ENCODE peak calls at places on chromosomes 5 and 9, in four cellular contexts. One of them, this sample, is unnamed.

GRCh38 chr9:32877103-32877502 is 93.8 kb downstream of the TMEM215 start:
- DNase-seq in GM10248: no peak
- DNase-seq in lower lobe of right lung: no peak
- DNase-seq in GM12865: no peak
- DNase-seq in this sample: no peak

GRCh38 chr9:21679432-21679831 is 123.0 kb upstream of the MTAP start:
- DNase-seq in GM10248: no peak
- DNase-seq in GM12865: no peak
- DNase-seq in lower lobe of right lung: no peak
- DNase-seq in this sample: no peak

GRCh38 chr9:21974542-21975409 is 19.4 kb downstream of the CDKN2A start:
- DNase-seq in GM12865: peak
- DNase-seq in GM10248: peak
- DNase-seq in lower lobe of right lung: no peak
- DNase-seq in this sample: peak

GRCh38 chr5:10243660-10244240 is 5.9 kb downstream of the ATPSCKMT start:
- DNase-seq in GM12865: no peak
- DNase-seq in lower lobe of right lung: no peak
- DNase-seq in GM10248: no peak
- DNase-seq in this sample: no peak

GRCh38 chr9:8857330-8858249 is 1058.0 kb upstream of the DMAC1 start:
- DNase-seq in lower lobe of right lung: peak
- DNase-seq in GM10248: peak
- DNase-seq in GM12865: no peak
- DNase-seq in this sample: peak

GRCh38 chr9:2257530-2257929 is 242.4 kb downstream of the SMARCA2 start:
- DNase-seq in GM10248: no peak
- DNase-seq in lower lobe of right lung: no peak
- DNase-seq in GM12865: no peak
- DNase-seq in this sample: no peak

GRCh38 chr9:36151306-36152210 is 15.0 kb downstream of the GLIPR2 start:
- DNase-seq in GM10248: peak
- DNase-seq in lower lobe of right lung: peak
- DNase-seq in GM12865: peak
- DNase-seq in this sample: peak

GRCh38 chr5:132468665-132469379 is 21.8 kb downstream of the IRF1 start:
- DNase-seq in lower lobe of right lung: no peak
- DNase-seq in GM10248: no peak
- DNase-seq in GM12865: no peak
- DNase-seq in this sample: no peak

GRCh38 chr9:108640211-108640610 is 215.6 kb downstream of the ACTL7B start:
- DNase-seq in lower lobe of right lung: no peak
- DNase-seq in GM12865: no peak
- DNase-seq in GM10248: no peak
- DNase-seq in this sample: no peak

GRCh38 chr5:42889311-42889933 is 77.7 kb upstream of the SELENOP start:
- DNase-seq in lower lobe of right lung: peak
- DNase-seq in GM10248: peak
- DNase-seq in GM12865: peak
- DNase-seq in this sample: peak

GRCh38 chr5:142097681-142098080 is 10.9 kb upstream of the NDFIP1 start:
- DNase-seq in GM10248: no peak
- DNase-seq in lower lobe of right lung: no peak
- DNase-seq in GM12865: no peak
- DNase-seq in this sample: peak

GRCh38 chr5:31270396-31270795 is 76.9 kb downstream of the CDH6 start:
- DNase-seq in lower lobe of right lung: no peak
- DNase-seq in GM12865: no peak
- DNase-seq in GM10248: no peak
- DNase-seq in this sample: no peak

GRCh38 chr5:149963722-149964121 is 3.2 kb downstream of the SLC26A2 start:
- DNase-seq in GM10248: no peak
- DNase-seq in GM12865: no peak
- DNase-seq in lower lobe of right lung: no peak
- DNase-seq in this sample: no peak

GRCh38 chr9:105475302-105475701 is 27.5 kb downstream of the FSD1L start:
- DNase-seq in GM10248: no peak
- DNase-seq in GM12865: peak
- DNase-seq in lower lobe of right lung: no peak
- DNase-seq in this sample: no peak

GRCh38 chr5:36242534-36243144 is 914 bp upstream of the NADK2 start:
- DNase-seq in GM10248: no peak
- DNase-seq in lower lobe of right lung: no peak
- DNase-seq in GM12865: peak
- DNase-seq in this sample: peak

GRCh38 chr5:176697929-176698520 is 50.7 kb downstream of the TSPAN17 start:
- DNase-seq in lower lobe of right lung: no peak
- DNase-seq in GM12865: no peak
- DNase-seq in GM10248: no peak
- DNase-seq in this sample: no peak

GRCh38 chr5:16550316-16550952 is 66.4 kb downstream of the RETREG1 start:
- DNase-seq in GM10248: peak
- DNase-seq in lower lobe of right lung: no peak
- DNase-seq in GM12865: peak
- DNase-seq in this sample: peak

GRCh38 chr5:170636206-170636605 is 132.4 kb downstream of the KCNIP1 start:
- DNase-seq in GM10248: no peak
- DNase-seq in GM12865: no peak
- DNase-seq in lower lobe of right lung: no peak
- DNase-seq in this sample: no peak

GRCh38 chr9:16521868-16522381 is 348.5 kb downstream of the BNC2 start:
- DNase-seq in lower lobe of right lung: peak
- DNase-seq in GM10248: no peak
- DNase-seq in GM12865: no peak
- DNase-seq in this sample: no peak

GRCh38 chr9:83596899-83597504 is 25.9 kb upstream of the IDNK start:
- DNase-seq in GM10248: peak
- DNase-seq in lower lobe of right lung: no peak
- DNase-seq in GM12865: peak
- DNase-seq in this sample: peak

GRCh38 chr9:68627594-68627993 is 77.4 kb upstream of the PIP5K1B start:
- DNase-seq in GM12865: no peak
- DNase-seq in GM10248: no peak
- DNase-seq in lower lobe of right lung: no peak
- DNase-seq in this sample: no peak

GRCh38 chr5:26921439-26921838 is 116.9 kb downstream of the CDH9 start:
- DNase-seq in GM12865: no peak
- DNase-seq in GM10248: no peak
- DNase-seq in lower lobe of right lung: no peak
- DNase-seq in this sample: no peak

GRCh38 chr5:55903121-55903701 is 52.1 kb downstream of the IL31RA start:
- DNase-seq in GM12865: peak
- DNase-seq in lower lobe of right lung: no peak
- DNase-seq in GM10248: peak
- DNase-seq in this sample: peak

GRCh38 chr5:34487202-34487879 is 168.8 kb upstream of the RAI14 start:
- DNase-seq in GM10248: no peak
- DNase-seq in lower lobe of right lung: peak
- DNase-seq in GM12865: no peak
- DNase-seq in this sample: no peak

GRCh38 chr9:81823672-81824554 is 104.3 kb upstream of the SPATA31D4 start:
- DNase-seq in GM10248: no peak
- DNase-seq in lower lobe of right lung: no peak
- DNase-seq in GM12865: no peak
- DNase-seq in this sample: no peak

GRCh38 chr9:72294952-72295351 is 70.1 kb downstream of the ZFAND5 start:
- DNase-seq in GM10248: no peak
- DNase-seq in GM12865: no peak
- DNase-seq in lower lobe of right lung: peak
- DNase-seq in this sample: no peak

GRCh38 chr5:116772152-116772501 is 197.5 kb upstream of the SEMA6A start:
- DNase-seq in GM12865: no peak
- DNase-seq in lower lobe of right lung: no peak
- DNase-seq in GM10248: no peak
- DNase-seq in this sample: no peak

GRCh38 chr5:27020965-27021364 is 17.4 kb downstream of the CDH9 start:
- DNase-seq in GM12865: no peak
- DNase-seq in GM10248: no peak
- DNase-seq in lower lobe of right lung: no peak
- DNase-seq in this sample: no peak

GRCh38 chr9:123375725-123376132 is 19.7 kb downstream of the CRB2 start:
- DNase-seq in GM12865: no peak
- DNase-seq in GM10248: no peak
- DNase-seq in lower lobe of right lung: no peak
- DNase-seq in this sample: no peak

GRCh38 chr9:15138357-15138686 is 168.7 kb downstream of the TTC39B start:
- DNase-seq in lower lobe of right lung: no peak
- DNase-seq in GM10248: no peak
- DNase-seq in GM12865: no peak
- DNase-seq in this sample: no peak

DNA sequence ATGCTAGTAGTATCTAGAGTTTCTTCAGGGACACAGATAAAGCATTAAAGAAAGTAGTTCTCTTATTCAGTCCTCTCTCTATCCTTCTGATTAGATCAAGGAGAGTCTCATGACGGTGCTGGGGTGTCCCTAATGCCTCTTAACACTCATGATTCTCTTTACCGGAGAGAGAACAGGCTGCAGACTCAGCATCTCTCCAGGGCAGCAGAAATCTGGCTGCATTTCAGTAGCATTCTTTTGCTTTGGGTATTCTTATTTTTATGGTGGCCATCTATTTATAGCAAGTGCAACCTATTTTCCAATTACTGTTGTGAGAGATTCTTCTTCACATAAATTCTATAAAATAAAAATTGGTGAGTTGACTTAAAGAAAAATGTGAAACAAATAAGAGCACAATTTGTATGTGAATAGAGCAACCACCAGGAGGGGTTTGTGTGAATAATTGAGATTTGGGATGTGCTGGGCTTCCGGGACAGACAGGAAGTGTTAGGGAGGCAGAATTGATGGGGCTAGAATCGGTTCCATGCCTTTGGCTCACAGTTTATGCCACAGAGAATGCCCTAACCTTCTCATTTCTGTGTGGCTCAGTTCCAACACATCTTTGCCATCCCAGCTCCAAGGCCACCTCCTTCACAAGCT is 23.8 kb upstream of the BOD1 start:
- DNase-seq in lower lobe of right lung: no peak
- DNase-seq in GM12865: no peak
- DNase-seq in GM10248: no peak
- DNase-seq in this sample: no peak
- TF ChIP-seq CTCF in lower lobe of right lung: no peak
- TF ChIP-seq CTCF in GM12865: no peak
- TF ChIP-seq CTCF in GM10248: no peak
- TF ChIP-seq CTCF in this sample: no peak

GRCh38 chr9:107299437-107299836 is 16.4 kb downstream of the RAD23B start:
- DNase-seq in lower lobe of right lung: no peak
- DNase-seq in GM12865: no peak
- DNase-seq in GM10248: no peak
- DNase-seq in this sample: no peak
- TF ChIP-seq CTCF in lower lobe of right lung: no peak
- TF ChIP-seq CTCF in GM12865: no peak
- TF ChIP-seq CTCF in GM10248: no peak
- TF ChIP-seq CTCF in this sample: peak

GRCh38 chr5:164217464-164217863 is 712.0 kb downstream of the MAT2B start:
- DNase-seq in GM12865: no peak
- DNase-seq in GM10248: no peak
- DNase-seq in lower lobe of right lung: no peak
- DNase-seq in this sample: no peak
- TF ChIP-seq CTCF in GM12865: no peak
- TF ChIP-seq CTCF in GM10248: no peak
- TF ChIP-seq CTCF in lower lobe of right lung: no peak
- TF ChIP-seq CTCF in this sample: no peak

DNA sequence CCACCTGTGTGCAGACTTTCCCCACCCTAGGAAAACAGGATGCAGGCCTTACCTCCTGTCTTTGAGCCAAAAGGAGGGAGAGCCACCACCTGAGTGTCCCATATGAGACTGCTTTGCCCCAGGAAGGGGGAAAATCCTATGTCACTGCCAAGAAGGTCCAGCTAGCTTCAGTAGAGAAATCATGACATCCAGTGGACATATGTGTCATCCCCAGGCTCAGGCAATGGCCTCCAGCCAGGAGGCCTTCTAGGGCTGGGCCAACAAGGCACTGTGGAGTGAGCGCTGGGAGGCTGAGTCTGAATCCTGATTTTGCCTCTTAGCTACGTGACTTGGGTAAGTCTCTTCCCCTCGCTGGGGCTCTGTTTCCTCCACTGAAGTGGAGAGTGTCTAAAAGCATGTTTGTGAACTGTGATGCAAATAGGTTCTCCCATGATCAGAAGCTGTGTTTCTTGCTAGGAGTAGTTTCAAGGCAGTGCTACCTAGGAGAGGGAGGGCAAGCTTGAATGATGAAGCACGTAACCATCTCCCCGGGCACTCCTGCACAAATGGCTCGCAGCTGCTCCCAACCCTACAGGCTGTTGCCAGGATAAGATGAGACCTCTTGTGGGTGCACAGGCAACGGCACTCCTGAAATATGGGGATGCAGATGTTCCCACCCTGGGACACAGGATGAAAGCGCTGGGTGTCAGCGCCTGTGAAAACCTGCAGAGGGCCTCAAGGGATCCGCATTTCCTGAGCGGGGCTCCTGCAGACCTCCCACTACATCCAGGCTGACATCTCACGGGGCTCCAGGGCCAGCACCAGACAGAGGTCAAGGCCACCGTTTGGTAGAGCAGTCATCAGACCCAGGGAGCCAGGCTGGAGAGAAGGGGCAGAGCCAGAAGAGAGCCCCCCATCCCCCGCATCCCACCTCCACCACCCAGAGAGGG is 60.5 kb downstream of the SMIM23 start:
- DNase-seq in GM10248: no peak
- DNase-seq in GM12865: no peak
- DNase-seq in lower lobe of right lung: no peak
- DNase-seq in this sample: no peak
- TF ChIP-seq CTCF in GM10248: no peak
- TF ChIP-seq CTCF in GM12865: no peak
- TF ChIP-seq CTCF in lower lobe of right lung: no peak
- TF ChIP-seq CTCF in this sample: no peak

DNA sequence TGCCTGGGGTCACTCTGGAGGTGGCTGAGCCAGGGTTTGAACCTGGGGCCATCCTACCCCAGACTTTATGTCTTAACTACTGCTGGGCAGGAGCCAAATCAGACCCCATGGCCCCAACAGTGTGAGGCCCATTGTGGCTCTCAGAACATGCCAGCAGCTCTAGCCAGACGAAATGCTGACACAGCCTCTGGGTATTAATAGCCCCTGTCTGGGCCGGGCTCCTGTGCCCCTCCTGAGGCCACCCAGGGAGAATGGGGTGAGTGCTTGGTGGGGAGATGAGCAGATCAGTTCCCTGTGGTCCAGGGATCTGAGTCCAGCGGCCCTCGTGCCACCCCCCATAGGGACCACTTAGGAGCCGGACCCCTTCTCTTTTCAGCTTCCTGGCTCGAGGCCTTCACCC is 2.2 kb upstream of the PLPP7 start:
- DNase-seq in GM12865: no peak
- DNase-seq in lower lobe of right lung: no peak
- DNase-seq in GM10248: no peak
- DNase-seq in this sample: no peak
- TF ChIP-seq CTCF in GM12865: no peak
- TF ChIP-seq CTCF in lower lobe of right lung: no peak
- TF ChIP-seq CTCF in GM10248: no peak
- TF ChIP-seq CTCF in this sample: no peak

GRCh38 chr9:120374239-120374638 is 205.7 kb downstream of the CDK5RAP2 start:
- DNase-seq in GM12865: no peak
- DNase-seq in GM10248: no peak
- DNase-seq in lower lobe of right lung: no peak
- DNase-seq in this sample: no peak
- TF ChIP-seq CTCF in GM12865: no peak
- TF ChIP-seq CTCF in GM10248: no peak
- TF ChIP-seq CTCF in lower lobe of right lung: no peak
- TF ChIP-seq CTCF in this sample: no peak